ENCODE peak calls at places on chromosomes 2 and 18, in five cellular contexts. Y, N, W, R and S are unnamed samples.

GRCh38 chr18:39448942-39449341 is 1883.3 kb upstream of the CELF4 start:
- DNase-seq in Y (no peak), N (no peak), W (no peak), R (no peak), S (no peak)

GRCh38 chr18:60082790-60083189 is 183.0 kb downstream of the PMAIP1 start:
- DNase-seq in Y (no peak), N (no peak), W (no peak), R (no peak), S (peak; percentile 19)

GRCh38 chr2:15729709-15730544 is 138.3 kb downstream of the DDX1 start:
- DNase-seq in Y (peak; percentile 49), N (no peak), W (no peak), R (no peak), S (no peak)

GRCh38 chr2:39411186-39411944 is 25.7 kb downstream of the MAP4K3 start:
- DNase-seq in Y (no peak), N (no peak), W (no peak), R (peak; percentile 43), S (no peak)

GRCh38 chr2:42493885-42494433 is at the start of gene KCNG3:
- DNase-seq in Y (peak; percentile 73), N (peak; percentile 57), W (peak; percentile 85), R (peak; percentile 70), S (peak; percentile 85)

GRCh38 chr18:58578321-58578720 is 50.6 kb downstream of the ALPK2 start:
- DNase-seq in Y (no peak), N (no peak), W (no peak), R (no peak), S (peak; percentile 6)

GRCh38 chr2:151774506-151774905 is 40.2 kb upstream of the NEB start:
- DNase-seq in Y (no peak), N (no peak), W (no peak), R (peak; percentile 20), S (no peak)

GRCh38 chr2:236656721-236657120 is 87.1 kb downstream of the ACKR3 start:
- DNase-seq in Y (no peak), N (no peak), W (no peak), R (no peak), S (no peak)

GRCh38 chr2:224938670-224939309 is 103.5 kb downstream of the DOCK10 start:
- DNase-seq in Y (no peak), N (no peak), W (no peak), R (no peak), S (no peak)

GRCh38 chr2:204445149-204445548 is 100.1 kb upstream of the PARD3B start:
- DNase-seq in Y (no peak), N (no peak), W (no peak), R (no peak), S (no peak)

GRCh38 chr18:68262697-68263293 is 452.1 kb downstream of the TMX3 start:
- DNase-seq in Y (no peak), N (no peak), W (no peak), R (peak; percentile 7), S (no peak)

GRCh38 chr2:172101707-172102158 is 967 bp downstream of the DLX2 start:
- DNase-seq in Y (no peak), N (no peak), W (peak; percentile 56), R (no peak), S (no peak)

GRCh38 chr18:40708726-40709125 is 1246.3 kb upstream of the PIK3C3 start:
- DNase-seq in Y (no peak), N (no peak), W (no peak), R (no peak), S (no peak)

GRCh38 chr18:26057208-26057821 is 33.1 kb downstream of the SS18 start:
- DNase-seq in Y (no peak), N (no peak), W (no peak), R (no peak), S (no peak)

GRCh38 chr2:165078913-165079312 is 123.6 kb upstream of the SLC38A11 start:
- DNase-seq in Y (no peak), N (no peak), W (no peak), R (no peak), S (no peak)

GRCh38 chr18:25144835-25145234 is 207.1 kb downstream of the ZNF521 start:
- DNase-seq in Y (no peak), N (no peak), W (no peak), R (no peak), S (no peak)

GRCh38 chr2:136238552-136239346 is 120.8 kb upstream of the CXCR4 start:
- DNase-seq in Y (no peak), N (peak; percentile 28), W (no peak), R (peak; percentile 28), S (no peak)

GRCh38 chr2:205188516-205189138 is 493.7 kb upstream of the NRP2 start:
- DNase-seq in Y (no peak), N (no peak), W (peak; percentile 80), R (no peak), S (no peak)

GRCh38 chr2:173254659-173255058 is 100.0 kb upstream of the CDCA7 start:
- DNase-seq in Y (no peak), N (no peak), W (no peak), R (no peak), S (no peak)

GRCh38 chr2:103145739-103146138 is 383.9 kb downstream of the TMEM182 start:
- DNase-seq in Y (no peak), N (no peak), W (no peak), R (no peak), S (no peak)

GRCh38 chr2:231373786-231374185 is 21.7 kb upstream of the B3GNT7 start:
- DNase-seq in Y (no peak), N (no peak), W (no peak), R (no peak), S (no peak)

GRCh38 chr2:175999283-175999819 is 2.7 kb downstream of the LNPK start:
- DNase-seq in Y (no peak), N (no peak), W (no peak), R (no peak), S (no peak)

GRCh38 chr2:42843611-42844010 is 51.2 kb upstream of the HAAO start:
- DNase-seq in Y (no peak), N (no peak), W (no peak), R (no peak), S (no peak)

GRCh38 chr2:233458031-233458610 is 103.8 kb downstream of the DGKD start:
- DNase-seq in Y (no peak), N (no peak), W (no peak), R (no peak), S (no peak)

GRCh38 chr2:72129676-72130340 is 17.9 kb downstream of the CYP26B1 start:
- DNase-seq in Y (no peak), N (no peak), W (peak; percentile 52), R (no peak), S (no peak)

GRCh38 chr2:72920317-72921087 is 3.2 kb downstream of the EMX1 start:
- DNase-seq in Y (no peak), N (no peak), W (no peak), R (no peak), S (no peak)

GRCh38 chr18:2935438-2936192 is 77.3 kb downstream of the LPIN2 start:
- DNase-seq in Y (no peak), N (no peak), W (no peak), R (no peak), S (no peak)